ENCODE peak calls at places on chromosomes 3 and 15, in six cellular contexts. One of them, this sample, is unnamed.

GRCh38 chr15:28922712-28923012 is 36.9 kb downstream of the APBA2 start:
- DNase-seq in DMS153: no peak
- DNase-seq in NCI-H446: no peak
- DNase-seq in nephron progenitor cell: no peak
- DNase-seq in amygdala: no peak
- DNase-seq in RCC 7860: no peak
- DNase-seq in this sample: no peak

GRCh38 chr15:31402003-31402402 is 75.4 kb downstream of the KLF13 start:
- DNase-seq in NCI-H446: no peak
- DNase-seq in amygdala: no peak
- DNase-seq in RCC 7860: no peak
- DNase-seq in DMS153: no peak
- DNase-seq in nephron progenitor cell: no peak
- DNase-seq in this sample: no peak

GRCh38 chr15:71044006-71044405 is 71.3 kb upstream of the THSD4 start:
- DNase-seq in amygdala: no peak
- DNase-seq in NCI-H446: no peak
- DNase-seq in RCC 7860: no peak
- DNase-seq in nephron progenitor cell: no peak
- DNase-seq in DMS153: no peak
- DNase-seq in this sample: peak

GRCh38 chr3:40229963-40230362 is 79.5 kb upstream of the EIF1B start:
- DNase-seq in NCI-H446: no peak
- DNase-seq in nephron progenitor cell: no peak
- DNase-seq in DMS153: no peak
- DNase-seq in amygdala: no peak
- DNase-seq in RCC 7860: no peak
- DNase-seq in this sample: no peak

GRCh38 chr3:8578282-8578681 is 66.3 kb downstream of the SSUH2 start:
- DNase-seq in nephron progenitor cell: no peak
- DNase-seq in NCI-H446: no peak
- DNase-seq in RCC 7860: no peak
- DNase-seq in amygdala: no peak
- DNase-seq in DMS153: no peak
- DNase-seq in this sample: peak

GRCh38 chr3:81462921-81463320 is 298.5 kb downstream of the GBE1 start:
- DNase-seq in NCI-H446: peak
- DNase-seq in nephron progenitor cell: no peak
- DNase-seq in RCC 7860: no peak
- DNase-seq in DMS153: no peak
- DNase-seq in amygdala: no peak
- DNase-seq in this sample: no peak

GRCh38 chr3:11593318-11594034 is 50.2 kb downstream of the VGLL4 start:
- DNase-seq in RCC 7860: no peak
- DNase-seq in NCI-H446: no peak
- DNase-seq in nephron progenitor cell: no peak
- DNase-seq in DMS153: no peak
- DNase-seq in amygdala: no peak
- DNase-seq in this sample: no peak

GRCh38 chr15:57509121-57509520 is 82.6 kb upstream of the MYZAP start:
- DNase-seq in amygdala: no peak
- DNase-seq in DMS153: no peak
- DNase-seq in RCC 7860: peak
- DNase-seq in NCI-H446: no peak
- DNase-seq in nephron progenitor cell: peak
- DNase-seq in this sample: no peak

GRCh38 chr3:113791381-113791780 is 44.5 kb downstream of the ATP6V1A start:
- DNase-seq in nephron progenitor cell: no peak
- DNase-seq in NCI-H446: no peak
- DNase-seq in RCC 7860: no peak
- DNase-seq in amygdala: no peak
- DNase-seq in DMS153: no peak
- DNase-seq in this sample: no peak

GRCh38 chr3:186380622-186381380 is 18.8 kb upstream of the DGKG start:
- DNase-seq in DMS153: no peak
- DNase-seq in NCI-H446: no peak
- DNase-seq in amygdala: no peak
- DNase-seq in RCC 7860: no peak
- DNase-seq in nephron progenitor cell: no peak
- DNase-seq in this sample: peak

GRCh38 chr3:120348065-120348980 is 831 bp downstream of the LRRC58 start:
- DNase-seq in DMS153: no peak
- DNase-seq in amygdala: no peak
- DNase-seq in NCI-H446: peak
- DNase-seq in RCC 7860: peak
- DNase-seq in nephron progenitor cell: no peak
- DNase-seq in this sample: peak

GRCh38 chr3:139534444-139534812 is 5.1 kb downstream of the RBP1 start:
- DNase-seq in amygdala: peak
- DNase-seq in nephron progenitor cell: no peak
- DNase-seq in DMS153: peak
- DNase-seq in RCC 7860: peak
- DNase-seq in NCI-H446: peak
- DNase-seq in this sample: peak

GRCh38 chr15:82963356-82964341 is 11.1 kb upstream of the HOMER2 start:
- DNase-seq in amygdala: no peak
- DNase-seq in nephron progenitor cell: no peak
- DNase-seq in NCI-H446: no peak
- DNase-seq in DMS153: no peak
- DNase-seq in RCC 7860: no peak
- DNase-seq in this sample: peak

GRCh38 chr3:178558637-178559036 is 22.4 kb downstream of the KCNMB2 start:
- DNase-seq in RCC 7860: no peak
- DNase-seq in NCI-H446: peak
- DNase-seq in nephron progenitor cell: no peak
- DNase-seq in amygdala: no peak
- DNase-seq in DMS153: peak
- DNase-seq in this sample: no peak

GRCh38 chr15:41992803-41993190 is 20.4 kb upstream of the EHD4 start:
- DNase-seq in amygdala: no peak
- DNase-seq in DMS153: no peak
- DNase-seq in RCC 7860: no peak
- DNase-seq in nephron progenitor cell: no peak
- DNase-seq in NCI-H446: no peak
- DNase-seq in this sample: no peak

GRCh38 chr3:156256256-156256655 is 135.9 kb downstream of the KCNAB1 start:
- DNase-seq in RCC 7860: no peak
- DNase-seq in nephron progenitor cell: no peak
- DNase-seq in NCI-H446: no peak
- DNase-seq in DMS153: no peak
- DNase-seq in amygdala: no peak
- DNase-seq in this sample: no peak

GRCh38 chr3:101978348-101978747 is 129.0 kb downstream of the NFKBIZ start:
- DNase-seq in RCC 7860: no peak
- DNase-seq in DMS153: no peak
- DNase-seq in nephron progenitor cell: no peak
- DNase-seq in amygdala: no peak
- DNase-seq in NCI-H446: no peak
- DNase-seq in this sample: no peak

GRCh38 chr15:66065325-66065724 is 188.2 kb downstream of the MEGF11 start:
- DNase-seq in NCI-H446: no peak
- DNase-seq in nephron progenitor cell: no peak
- DNase-seq in DMS153: no peak
- DNase-seq in RCC 7860: no peak
- DNase-seq in amygdala: no peak
- DNase-seq in this sample: no peak

GRCh38 chr15:40471105-40471777 is 457 bp downstream of the CHST14 start:
- DNase-seq in nephron progenitor cell: no peak
- DNase-seq in RCC 7860: no peak
- DNase-seq in NCI-H446: no peak
- DNase-seq in DMS153: no peak
- DNase-seq in amygdala: peak
- DNase-seq in this sample: peak

GRCh38 chr3:52188586-52189404 is 9.2 kb upstream of the ALAS1 start:
- DNase-seq in DMS153: no peak
- DNase-seq in nephron progenitor cell: no peak
- DNase-seq in amygdala: no peak
- DNase-seq in NCI-H446: no peak
- DNase-seq in RCC 7860: no peak
- DNase-seq in this sample: no peak

GRCh38 chr15:70627734-70628541 is 135.4 kb downstream of the UACA start:
- DNase-seq in DMS153: no peak
- DNase-seq in NCI-H446: no peak
- DNase-seq in RCC 7860: peak
- DNase-seq in amygdala: no peak
- DNase-seq in nephron progenitor cell: no peak
- DNase-seq in this sample: peak

GRCh38 chr15:39110336-39110735 is 470.5 kb upstream of the THBS1 start:
- DNase-seq in nephron progenitor cell: no peak
- DNase-seq in amygdala: no peak
- DNase-seq in NCI-H446: no peak
- DNase-seq in RCC 7860: peak
- DNase-seq in DMS153: no peak
- DNase-seq in this sample: peak

GRCh38 chr15:48119277-48119676 is 1.5 kb upstream of the SLC24A5 start:
- DNase-seq in DMS153: no peak
- DNase-seq in nephron progenitor cell: no peak
- DNase-seq in amygdala: no peak
- DNase-seq in NCI-H446: no peak
- DNase-seq in RCC 7860: no peak
- DNase-seq in this sample: no peak

GRCh38 chr3:16512435-16513140 is 911 bp downstream of the RFTN1 start:
- DNase-seq in RCC 7860: peak
- DNase-seq in NCI-H446: no peak
- DNase-seq in DMS153: no peak
- DNase-seq in amygdala: no peak
- DNase-seq in nephron progenitor cell: peak
- DNase-seq in this sample: no peak

GRCh38 chr15:28082891-28083688 is 16.0 kb downstream of the OCA2 start:
- DNase-seq in nephron progenitor cell: no peak
- DNase-seq in NCI-H446: no peak
- DNase-seq in RCC 7860: no peak
- DNase-seq in amygdala: no peak
- DNase-seq in DMS153: no peak
- DNase-seq in this sample: no peak

GRCh38 chr3:73710340-73710739 is 85.6 kb upstream of the PDZRN3 start:
- DNase-seq in DMS153: no peak
- DNase-seq in nephron progenitor cell: no peak
- DNase-seq in NCI-H446: no peak
- DNase-seq in RCC 7860: no peak
- DNase-seq in amygdala: no peak
- DNase-seq in this sample: peak

GRCh38 chr15:88735212-88735611 is 68.0 kb upstream of the ACAN start:
- DNase-seq in amygdala: no peak
- DNase-seq in NCI-H446: no peak
- DNase-seq in DMS153: no peak
- DNase-seq in RCC 7860: no peak
- DNase-seq in nephron progenitor cell: no peak
- DNase-seq in this sample: no peak

GRCh38 chr15:88255496-88256171 is 905 bp downstream of the NTRK3 start:
- DNase-seq in amygdala: no peak
- DNase-seq in nephron progenitor cell: peak
- DNase-seq in RCC 7860: no peak
- DNase-seq in DMS153: no peak
- DNase-seq in NCI-H446: no peak
- DNase-seq in this sample: peak

GRCh38 chr15:97993310-97993738 is 32.8 kb downstream of the ARRDC4 start:
- DNase-seq in amygdala: no peak
- DNase-seq in nephron progenitor cell: no peak
- DNase-seq in DMS153: no peak
- DNase-seq in RCC 7860: peak
- DNase-seq in NCI-H446: no peak
- DNase-seq in this sample: peak

GRCh38 chr15:35279811-35280210 is 194.7 kb upstream of the NANOGP8 start:
- DNase-seq in DMS153: no peak
- DNase-seq in nephron progenitor cell: no peak
- DNase-seq in amygdala: no peak
- DNase-seq in NCI-H446: no peak
- DNase-seq in RCC 7860: no peak
- DNase-seq in this sample: peak

This sample was measured in cardiac fibroblast.